ENCODE peak calls at places on chromosomes 12 and 14, in four cellular contexts. H is spleen; G is stimulated activated CD4-positive, alpha-beta T cell treated with anti-CD3 and anti-CD28 coated beads, TNF-alpha, amount 100 ng/mL, for 1 hour; O is NCI-H1417. U is an unnamed sample.

GRCh38 chr12:6465467-6466183 is 4.9 kb downstream of the VAMP1 start:
- DNase-seq in G (no peak), H (no peak), O (peak; percentile 70), U (peak; percentile 57)

GRCh38 chr12:107503851-107504502 is 181.6 kb upstream of the PWP1 start:
- DNase-seq in G (no peak), O (peak; percentile 80), H (no peak), U (no peak)

GRCh38 chr12:103768467-103769123 is 72.4 kb downstream of the NT5DC3 start:
- DNase-seq in G (no peak), O (no peak), H (no peak), U (no peak)

GRCh38 chr12:15830538-15830937 is 41.4 kb upstream of the EPS8 start:
- DNase-seq in G (no peak), O (no peak), H (no peak), U (no peak)

GRCh38 chr12:58034311-58034710 is 92.9 kb downstream of the ATP23 start:
- DNase-seq in G (no peak), O (no peak), H (no peak), U (no peak)

GRCh38 chr12:123278150-123278627 is 6.5 kb upstream of the CDK2AP1 start:
- DNase-seq in O (no peak), G (no peak), H (no peak), U (no peak)

GRCh38 chr12:6280053-6280469 is 30.4 kb upstream of the PLEKHG6 start:
- DNase-seq in O (no peak), G (no peak), H (peak; percentile 53), U (no peak)

GRCh38 chr14:49366416-49366815 is 219.8 kb downstream of the RPS29 start:
- DNase-seq in G (no peak), O (no peak), H (no peak), U (no peak)

GRCh38 chr12:112198120-112198733 is 72.9 kb downstream of the TRAFD1 start:
- DNase-seq in H (peak; percentile 77), O (peak; percentile 33), G (peak; percentile 8), U (no peak)

GRCh38 chr12:80033457-80033856 is 65.9 kb upstream of the OTOGL start:
- DNase-seq in G (no peak), O (no peak), H (no peak), U (no peak)

GRCh38 chr14:59632381-59632780 is 55.8 kb upstream of the CCDC175 start:
- DNase-seq in O (peak; percentile 73), H (no peak), G (no peak), U (no peak)

GRCh38 chr12:85874064-85874463 is at the start of gene NTS:
- DNase-seq in G (no peak), H (no peak), O (no peak), U (no peak)

GRCh38 chr14:75702606-75703261 is 41.7 kb downstream of the TTLL5 start:
- DNase-seq in G (no peak), H (no peak), O (no peak), U (no peak)

GRCh38 chr12:20420557-20420956 is 52.2 kb downstream of the PDE3A start:
- DNase-seq in H (no peak), O (no peak), G (no peak), U (no peak)

GRCh38 chr12:66030217-66030781 is 100.3 kb downstream of the LLPH start:
- DNase-seq in O (no peak), H (no peak), G (no peak), U (no peak)

GRCh38 chr12:104648746-104649145 is 192.0 kb downstream of the CHST11 start:
- DNase-seq in O (no peak), G (no peak), H (no peak), U (no peak)

GRCh38 chr12:14773685-14774073 is 29.6 kb downstream of the WBP11 start:
- DNase-seq in G (peak; percentile 17), O (no peak), H (peak; percentile 88), U (no peak)

GRCh38 chr14:31867570-31867969 is 209.5 kb upstream of the ARHGAP5 start:
- DNase-seq in O (no peak), H (no peak), G (no peak), U (no peak)

U was measured in frontal cortex.